ENCODE peak calls at places on chromosomes 12 and 14, in six cellular contexts. M is endothelial cell of umbilical vein, S is HepG2, Z is prostate gland, A is adipocyte, O is cardiac muscle cell. C is an unnamed sample. For H3K4me1 and H3K36me3, the result is how much of the 10 kb centered on the place peaks cover.

GRCh38 chr14:59253527-59253926 is 65.1 kb downstream of the DAAM1 start:
- DNase-seq in S (no peak), A (peak), O (no peak), M (no peak), Z (no peak), C (no peak)

GRCh38 chr14:101358320-101358569 is 203.1 kb upstream of the DIO3 start:
- DNase-seq in M (no peak), O (no peak), A (no peak), Z (no peak), S (no peak), C (no peak)

GRCh38 chr14:73723799-73724621 is 9.8 kb upstream of the PNMA1 start:
- DNase-seq in M (peak), A (peak), Z (peak), O (no peak), S (no peak), C (peak)

GRCh38 chr14:104460920-104461651 is 118.5 kb upstream of the C14orf180 start:
- DNase-seq in Z (no peak), M (no peak), A (peak), S (no peak), O (peak), C (no peak)

GRCh38 chr14:61364243-61364642 is 42.9 kb downstream of the PRKCH start:
- DNase-seq in S (no peak), M (no peak), O (no peak), Z (no peak), A (no peak), C (no peak)

GRCh38 chr14:102578821-102579220 is 13.6 kb upstream of the RCOR1 start:
- DNase-seq in Z (no peak), S (no peak), O (no peak), A (no peak), M (no peak), C (no peak)

GRCh38 chr14:67571991-67572323 is 28.1 kb downstream of the PIGH start:
- DNase-seq in A (no peak), S (no peak), M (no peak), O (no peak), Z (no peak), C (no peak)

GRCh38 chr12:62971769-62972525 is 37.0 kb upstream of the PPM1H start:
- DNase-seq in Z (no peak), M (no peak), S (no peak), A (no peak), O (no peak), C (no peak)

GRCh38 chr14:90818715-90819114 is 2.5 kb upstream of the TTC7B start:
- DNase-seq in O (no peak), A (no peak), M (no peak), S (no peak), Z (no peak), C (no peak)

GRCh38 chr12:65822732-65823480 is 1.4 kb upstream of the HMGA2 start:
- DNase-seq in A (peak), M (peak), Z (no peak), O (peak), S (peak), C (no peak)

GRCh38 chr12:47277972-47278448 is 198.3 kb upstream of the AMIGO2 start:
- DNase-seq in A (peak), M (peak), S (no peak), Z (no peak), O (no peak), C (no peak)

GRCh38 chr14:43934102-43934501 is 573.0 kb downstream of the FSCB start:
- DNase-seq in M (no peak), O (no peak), A (no peak), S (no peak), Z (no peak), C (no peak)

GRCh38 chr14:70663707-70664179 is 22.0 kb downstream of the TTC9 start:
- DNase-seq in M (no peak), Z (no peak), A (peak), S (no peak), O (no peak), C (no peak)

GRCh38 chr14:22928237-22929103 is 706 bp downstream of the PRMT5 start:
- DNase-seq in Z (no peak), M (peak), O (no peak), A (peak), S (no peak), C (no peak)

GRCh38 chr12:106987846-106988245 is 900 bp upstream of the MTERF2 start:
- DNase-seq in Z (peak), A (no peak), O (no peak), S (no peak), M (no peak), C (no peak)

GRCh38 chr12:32486158-32486557 is 86.8 kb downstream of the FGD4 start:
- DNase-seq in S (no peak), O (no peak), M (peak), Z (no peak), A (no peak), C (no peak)

GRCh38 chr12:121579190-121579791 is 1.5 kb downstream of the KDM2B start:
- DNase-seq in M (no peak), Z (peak), O (peak), S (no peak), A (peak), C (no peak)

GRCh38 chr12:59650594-59651229 is 54.9 kb downstream of the SLC16A7 start:
- DNase-seq in S (no peak), Z (no peak), A (no peak), M (no peak), O (no peak), C (no peak)

GRCh38 chr12:93111791-93112208 is 182.7 kb upstream of the EEA1 start:
- DNase-seq in S (no peak), M (peak), O (no peak), Z (no peak), A (no peak), C (no peak)

GRCh38 chr14:96267336-96267735 is 11.3 kb downstream of the BDKRB1 start:
- DNase-seq in A (peak), Z (peak), O (peak), S (no peak), M (no peak), C (no peak)

GRCh38 chr14:81137316-81137715 is 83.4 kb downstream of the GTF2A1 start:
- DNase-seq in Z (no peak), A (peak), M (no peak), O (no peak), S (no peak), C (no peak)

GRCh38 chr12:6053541-6053940 is 70.9 kb downstream of the VWF start:
- DNase-seq in S (peak), M (peak), O (peak), Z (no peak), A (no peak), C (no peak)

GRCh38 chr12:42730286-42730685 is 140.7 kb upstream of the PRICKLE1 start:
- DNase-seq in Z (no peak), S (no peak), O (no peak), A (peak), M (no peak), C (no peak)

GRCh38 chr12:42944516-42944915 is 355.0 kb upstream of the PRICKLE1 start:
- DNase-seq in S (no peak), Z (no peak), O (no peak), M (no peak), A (no peak), C (no peak)

GRCh38 chr14:51386983-51387730 is 147.1 kb downstream of the TMX1 start:
- DNase-seq in S (no peak), M (peak), O (no peak), Z (no peak), A (no peak), C (no peak)

GRCh38 chr12:26121323-26121740 is 3.5 kb downstream of the BHLHE41 start:
- DNase-seq in M (no peak), S (no peak), A (no peak), O (no peak), Z (no peak), C (no peak)

GRCh38 chr12:26122681-26123481 is 2.0 kb downstream of the BHLHE41 start:
- DNase-seq in S (no peak), Z (peak), O (peak), A (peak), M (peak), C (peak)

GRCh38 chr12:26120561-26121274 is 4.1 kb downstream of the BHLHE41 start:
- DNase-seq in M (no peak), A (peak), S (no peak), Z (no peak), O (no peak), C (no peak)

GRCh38 chr12:26123482-26123980 is 1.3 kb downstream of the BHLHE41 start:
- DNase-seq in S (no peak), A (no peak), Z (no peak), M (peak), O (no peak), C (no peak)

GRCh38 chr12:26121841-26122680 is 2.8 kb downstream of the BHLHE41 start:
- DNase-seq in S (no peak), O (peak), M (peak), Z (no peak), A (peak), C (no peak)
- H3K4me3 ChIP-seq in S (peak), O (peak), M (peak), Z (peak), A (peak), C (peak)

GRCh38 chr12:3837049-3837448 is 36.1 kb downstream of the PARP11 start:
- DNase-seq in A (no peak), Z (no peak), S (no peak), M (no peak), O (peak), C (no peak)
- H3K4me1 ChIP-seq in A (under half), Z (under half), S (under half), M (under half), O (under half), C (under half)

GRCh38 chr12:76060111-76060510 is 24.4 kb downstream of the NAP1L1 start:
- DNase-seq in Z (no peak), S (no peak), O (no peak), M (no peak), A (no peak), C (no peak)

GRCh38 chr12:76069339-76069738 is 15.1 kb downstream of the NAP1L1 start:
- DNase-seq in Z (no peak), S (no peak), M (no peak), O (no peak), A (no peak), C (no peak)

GRCh38 chr12:76064904-76065303 is 19.6 kb downstream of the NAP1L1 start:
- DNase-seq in S (no peak), O (no peak), Z (no peak), A (no peak), M (no peak), C (no peak)

GRCh38 chr12:76065917-76066316 is 18.6 kb downstream of the NAP1L1 start:
- DNase-seq in O (no peak), M (no peak), Z (no peak), A (no peak), S (no peak), C (no peak)
- H3K36me3 ChIP-seq in O (under half), M (under half), Z (under half), A (half or more), S (under half), C (under half)

GRCh38 chr14:21527320-21527679 is 1.2 kb upstream of the SALL2 start:
- DNase-seq in O (no peak), Z (no peak), S (no peak), M (no peak), A (no peak), C (no peak)
- H3K4me3 ChIP-seq in O (peak), Z (no peak), S (peak), M (no peak), A (no peak), C (no peak)

GRCh38 chr12:124456133-124456651 is 111.2 kb downstream of the NCOR2 start:
- DNase-seq in A (no peak), O (no peak), Z (no peak), M (no peak), S (no peak), C (no peak)
- H3K4me1 ChIP-seq in A (under half), O (under half), Z (under half), M (under half), S (under half), C (half or more)

C was measured in thoracic aorta.